ENCODE peak calls at places on chromosomes 3 and 15, in four cellular contexts. One of them, this sample, is unnamed.
A peak's percentile ranks its signal among the peaks of the same experiment; 100 is the strongest.

GRCh38 chr3:178456942-178457341 is 79.3 kb upstream of the KCNMB2 start:
- DNase-seq in GM12878: no peak
- DNase-seq in K562: no peak
- DNase-seq in HepG2: no peak
- DNase-seq in this sample: no peak

GRCh38 chr3:47008851-47009224 is 29.4 kb downstream of the NBEAL2 start:
- DNase-seq in GM12878: no peak
- DNase-seq in K562: no peak
- DNase-seq in HepG2: no peak
- DNase-seq in this sample: no peak

GRCh38 chr15:45331977-45332376 is 46.4 kb downstream of the GATM start:
- DNase-seq in GM12878: no peak
- DNase-seq in K562: no peak
- DNase-seq in HepG2: no peak
- DNase-seq in this sample: no peak

GRCh38 chr15:26866298-26867198 is at the start of gene GABRA5:
- DNase-seq in GM12878: no peak
- DNase-seq in K562: no peak
- DNase-seq in HepG2: no peak
- DNase-seq in this sample: peak; percentile 79

GRCh38 chr3:172029425-172030128 is 9.8 kb upstream of the FNDC3B start:
- DNase-seq in GM12878: no peak
- DNase-seq in K562: no peak
- DNase-seq in HepG2: no peak
- DNase-seq in this sample: no peak

GRCh38 chr15:97992831-97993230 is 32.3 kb downstream of the ARRDC4 start:
- DNase-seq in GM12878: no peak
- DNase-seq in K562: no peak
- DNase-seq in HepG2: no peak
- DNase-seq in this sample: no peak

GRCh38 chr3:128329491-128330300 is 137.0 kb downstream of the DNAJB8 start:
- DNase-seq in GM12878: no peak
- DNase-seq in K562: no peak
- DNase-seq in HepG2: no peak
- DNase-seq in this sample: no peak

GRCh38 chr3:194225988-194226663 is 90.2 kb downstream of the HES1 start:
- DNase-seq in GM12878: no peak
- DNase-seq in K562: no peak
- DNase-seq in HepG2: no peak
- DNase-seq in this sample: no peak

GRCh38 chr15:81795899-81796298 is 249.9 kb downstream of the MEX3B start:
- DNase-seq in GM12878: no peak
- DNase-seq in K562: no peak
- DNase-seq in HepG2: no peak
- DNase-seq in this sample: no peak

GRCh38 chr3:100706365-100706764 is 2.9 kb upstream of the TFG start:
- DNase-seq in GM12878: no peak
- DNase-seq in K562: no peak
- DNase-seq in HepG2: no peak
- DNase-seq in this sample: no peak

GRCh38 chr3:39193391-39193790 is 996 bp upstream of the XIRP1 start:
- DNase-seq in GM12878: no peak
- DNase-seq in K562: no peak
- DNase-seq in HepG2: no peak
- DNase-seq in this sample: no peak

GRCh38 chr15:58486564-58486963 is 54.8 kb downstream of the LIPC start:
- DNase-seq in GM12878: no peak
- DNase-seq in K562: no peak
- DNase-seq in HepG2: no peak
- DNase-seq in this sample: no peak

DNA sequence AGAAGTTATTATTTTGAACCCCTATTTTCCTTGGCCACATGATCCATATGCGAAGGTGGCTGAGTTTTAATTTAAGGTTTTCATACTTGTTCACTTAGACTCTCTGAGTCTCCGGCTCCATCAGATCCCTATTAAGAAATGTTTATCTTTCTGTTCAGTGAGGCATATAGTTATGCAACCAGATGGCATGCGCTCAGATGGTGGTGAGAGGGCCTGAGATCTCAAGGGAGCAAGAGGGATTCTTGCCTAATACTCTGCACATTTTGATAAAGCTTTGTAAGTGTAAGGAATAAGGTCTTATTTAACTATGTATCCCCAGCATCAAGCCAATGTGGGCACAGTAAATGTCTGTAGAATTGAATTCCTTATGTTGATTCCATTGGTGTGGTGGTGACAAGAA is 78.9 kb upstream of the DPH6 start:
- DNase-seq in GM12878: no peak
- DNase-seq in K562: no peak
- DNase-seq in HepG2: no peak
- DNase-seq in this sample: no peak
- TF ChIP-seq NR2C2 in GM12878: no peak
- TF ChIP-seq NR2C2 in K562: no peak
- TF ChIP-seq NR2C2 in HepG2: no peak
- TF ChIP-seq NR2C2 in this sample: no peak

GRCh38 chr3:62837145-62837787 is 38.0 kb downstream of the CADPS start:
- DNase-seq in GM12878: no peak
- DNase-seq in K562: no peak
- DNase-seq in HepG2: no peak
- DNase-seq in this sample: no peak

GRCh38 chr3:62827550-62827949 is 47.7 kb downstream of the CADPS start:
- DNase-seq in GM12878: no peak
- DNase-seq in K562: no peak
- DNase-seq in HepG2: no peak
- DNase-seq in this sample: no peak

GRCh38 chr3:62833538-62833937 is 41.7 kb downstream of the CADPS start:
- DNase-seq in GM12878: no peak
- DNase-seq in K562: peak; percentile 3
- DNase-seq in HepG2: peak; percentile 1
- DNase-seq in this sample: no peak

GRCh38 chr3:62835594-62836236 is 39.5 kb downstream of the CADPS start:
- DNase-seq in GM12878: no peak
- DNase-seq in K562: no peak
- DNase-seq in HepG2: no peak
- DNase-seq in this sample: no peak

DNA sequence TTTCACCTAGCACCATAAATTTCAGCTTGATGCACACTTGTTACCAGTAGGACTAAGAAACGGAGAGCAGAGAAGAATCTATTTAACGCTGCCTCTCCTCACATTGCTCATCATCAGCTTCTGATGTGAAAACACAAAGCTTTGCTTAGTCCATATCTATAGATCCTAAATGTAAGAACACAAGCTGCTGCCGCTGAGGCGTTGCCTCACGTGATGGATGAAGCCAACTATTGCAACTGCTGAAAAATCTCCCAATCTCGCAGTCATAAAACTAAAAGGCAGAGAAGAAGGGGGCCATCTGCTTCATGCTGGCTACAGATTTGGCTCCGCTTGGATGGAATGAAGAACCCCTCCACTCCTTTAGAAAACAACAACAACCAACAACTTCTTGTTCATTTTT is 42.6 kb downstream of the CADPS start:
- DNase-seq in GM12878: no peak
- DNase-seq in K562: no peak
- DNase-seq in HepG2: no peak
- DNase-seq in this sample: no peak
- TF ChIP-seq NR2C2 in GM12878: no peak
- TF ChIP-seq NR2C2 in K562: no peak
- TF ChIP-seq NR2C2 in HepG2: no peak
- TF ChIP-seq NR2C2 in this sample: no peak

GRCh38 chr3:12350151-12350813 is 61.4 kb downstream of the PPARG start:
- DNase-seq in GM12878: no peak
- DNase-seq in K562: no peak
- DNase-seq in HepG2: no peak
- DNase-seq in this sample: no peak
- TF ChIP-seq NR2C2 in GM12878: no peak
- TF ChIP-seq NR2C2 in K562: no peak
- TF ChIP-seq NR2C2 in HepG2: no peak
- TF ChIP-seq NR2C2 in this sample: no peak

GRCh38 chr15:63503739-63504246 is 600 bp upstream of the USP3 start:
- DNase-seq in GM12878: no peak
- DNase-seq in K562: peak; percentile 72
- DNase-seq in HepG2: peak; percentile 71
- DNase-seq in this sample: peak; percentile 36
- TF ChIP-seq NR2C2 in GM12878: no peak
- TF ChIP-seq NR2C2 in K562: peak; percentile 75
- TF ChIP-seq NR2C2 in HepG2: peak; percentile 58
- TF ChIP-seq NR2C2 in this sample: no peak

DNA sequence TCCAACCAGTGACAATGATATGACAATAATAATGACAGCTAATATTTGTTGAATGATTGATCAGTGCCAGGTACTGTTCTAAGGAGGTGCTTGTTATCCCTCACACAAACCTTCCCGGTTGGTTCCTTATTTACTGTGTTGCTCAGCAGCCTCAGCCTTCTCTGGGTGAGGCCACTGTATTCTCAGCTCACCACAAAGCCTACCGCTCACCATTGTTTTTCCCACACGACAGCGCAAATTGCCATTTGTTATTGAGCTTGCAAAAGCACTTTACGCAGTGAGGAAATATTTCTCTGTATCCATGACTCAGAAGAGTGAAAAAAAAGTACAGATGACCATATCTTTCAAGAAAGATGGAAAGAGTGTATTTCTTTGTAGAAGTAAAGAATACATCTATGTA is 49.5 kb upstream of the PDZRN3 start:
- DNase-seq in GM12878: no peak
- DNase-seq in K562: no peak
- DNase-seq in HepG2: no peak
- DNase-seq in this sample: no peak
- TF ChIP-seq NR2C2 in GM12878: no peak
- TF ChIP-seq NR2C2 in K562: no peak
- TF ChIP-seq NR2C2 in HepG2: no peak
- TF ChIP-seq NR2C2 in this sample: no peak

This sample was measured in WTC11.